ENCODE peak calls at places on chromosomes 16 and 17, in ten cellular contexts. G, K, J, M, V, D, X, E, I and C are unnamed samples.

GRCh38 chr16:397736-398332 is 835 bp downstream of the NME4 start:
- DNase-seq in D (peak; percentile 81), E (no peak), I (no peak), V (no peak), X (peak; percentile 60), G (peak; percentile 81), M (peak; percentile 85), K (peak; percentile 78), J (peak; percentile 57), C (peak; percentile 78)

GRCh38 chr17:82051776-82052637 is at the start of the genes GPS1 and RFNG:
- DNase-seq in D (peak; percentile 87), G (peak; percentile 99), K (peak; percentile 79), J (peak; percentile 68), V (peak; percentile 49), M (peak; percentile 88), X (peak; percentile 98), E (peak; percentile 71), I (peak; percentile 71), C (peak; percentile 99)

GRCh38 chr16:82033683-82034300 is 1.3 kb upstream of the HSD17B2 start:
- DNase-seq in M (no peak), D (peak; percentile 53), E (no peak), V (no peak), X (no peak), I (no peak), G (no peak), K (no peak), J (peak; percentile 62), C (no peak)

GRCh38 chr17:38890410-38890746 is 20.5 kb downstream of the LASP1 start:
- DNase-seq in V (no peak), K (no peak), J (no peak), D (no peak), E (no peak), I (no peak), M (no peak), X (no peak), G (no peak), C (no peak)

GRCh38 chr17:46948544-46948943 is 25.6 kb downstream of the GOSR2 start:
- DNase-seq in M (no peak), G (no peak), I (no peak), V (no peak), J (no peak), K (no peak), D (no peak), E (no peak), X (no peak), C (no peak)

GRCh38 chr16:63596716-63597115 is 1525.1 kb downstream of the CDH11 start:
- DNase-seq in D (no peak), E (no peak), G (no peak), M (no peak), K (no peak), V (no peak), I (no peak), J (no peak), X (no peak), C (no peak)

GRCh38 chr16:89721644-89722391 is 481 bp downstream of the ZNF276 start:
- DNase-seq in K (no peak), X (no peak), I (no peak), V (peak; percentile 83), J (peak; percentile 44), D (peak; percentile 83), M (peak; percentile 72), G (peak; percentile 75), E (peak; percentile 88), C (peak; percentile 72)

GRCh38 chr16:27952811-27953210 is 110.7 kb downstream of the GSG1L start:
- DNase-seq in E (no peak), G (no peak), D (no peak), J (no peak), K (no peak), V (no peak), I (no peak), X (no peak), M (no peak), C (no peak)

GRCh38 chr17:7340179-7340578 is 3.9 kb downstream of the ACAP1 start:
- DNase-seq in J (peak; percentile 19), E (no peak), X (no peak), D (no peak), G (no peak), M (no peak), K (no peak), V (no peak), I (no peak), C (no peak)

GRCh38 chr16:22161999-22162657 is at the start of gene SDR42E2:
- DNase-seq in D (peak; percentile 38), K (no peak), M (peak; percentile 35), I (peak; percentile 42), X (peak; percentile 50), G (peak; percentile 83), E (peak; percentile 19), J (no peak), V (peak; percentile 6), C (peak; percentile 57)

GRCh38 chr17:48830840-48831548 is at the start of gene CALCOCO2:
- DNase-seq in D (peak; percentile 97), J (peak; percentile 99), M (peak; percentile 97), V (peak; percentile 69), G (peak; percentile 99), E (peak; percentile 66), I (peak; percentile 99), K (peak; percentile 93), X (peak; percentile 95), C (peak; percentile 95)

GRCh38 chr16:50644245-50644644 is 36.9 kb downstream of the SNX20 start:
- DNase-seq in K (no peak), V (no peak), J (no peak), M (no peak), G (no peak), I (no peak), E (no peak), X (no peak), D (no peak), C (no peak)

GRCh38 chr16:50645858-50646257 is 35.3 kb downstream of the SNX20 start:
- DNase-seq in D (no peak), J (no peak), K (no peak), E (no peak), X (no peak), M (no peak), V (no peak), I (no peak), G (no peak), C (no peak)

GRCh38 chr16:50643192-50643591 is 37.9 kb downstream of the SNX20 start:
- DNase-seq in I (no peak), D (no peak), G (peak; percentile 47), K (no peak), E (no peak), V (no peak), X (no peak), J (no peak), M (no peak), C (no peak)

GRCh38 chr16:50646345-50646744 is 34.8 kb downstream of the SNX20 start:
- DNase-seq in K (no peak), I (no peak), E (no peak), X (no peak), V (no peak), G (no peak), J (no peak), D (no peak), M (no peak), C (no peak)

GRCh38 chr16:50644730-50645129 is 36.4 kb downstream of the SNX20 start:
- DNase-seq in V (no peak), M (peak; percentile 17), G (peak; percentile 61), D (peak; percentile 26), I (no peak), J (peak; percentile 33), X (peak; percentile 79), E (peak; percentile 30), K (no peak), C (peak; percentile 58)
- TF ChIP-seq CTCF in V (peak; percentile 46), M (peak; percentile 44), G (no peak), D (peak; percentile 18), I (peak; percentile 34), J (peak; percentile 53), X (peak; percentile 68), E (peak; percentile 50), K (peak; percentile 22), C (peak; percentile 25)

GRCh38 chr16:12211870-12212690 is 235.5 kb downstream of the SNX29 start:
- DNase-seq in X (no peak), E (no peak), M (no peak), I (peak; percentile 48), K (no peak), D (no peak), G (no peak), J (no peak), V (no peak), C (no peak)

GRCh38 chr16:12217341-12217740 is 240.8 kb downstream of the SNX29 start:
- DNase-seq in K (no peak), I (no peak), D (no peak), G (no peak), M (no peak), X (no peak), E (no peak), J (no peak), V (no peak), C (no peak)

GRCh38 chr16:12214509-12214908 is 238.0 kb downstream of the SNX29 start:
- DNase-seq in V (no peak), I (no peak), M (no peak), K (no peak), J (no peak), X (no peak), E (no peak), D (no peak), G (no peak), C (no peak)

GRCh38 chr16:12213180-12213579 is 236.6 kb downstream of the SNX29 start:
- DNase-seq in K (no peak), E (no peak), V (no peak), M (no peak), J (no peak), D (no peak), X (no peak), I (no peak), G (no peak), C (no peak)

GRCh38 chr16:12215302-12216105 is 239.0 kb downstream of the SNX29 start:
- DNase-seq in K (no peak), E (no peak), I (no peak), X (no peak), V (no peak), M (peak; percentile 23), J (no peak), D (no peak), G (peak; percentile 41), C (no peak)
- TF ChIP-seq CTCF in K (no peak), E (no peak), I (no peak), X (no peak), V (no peak), M (peak; percentile 18), J (peak; percentile 30), D (no peak), G (peak; percentile 37), C (no peak)

DNA sequence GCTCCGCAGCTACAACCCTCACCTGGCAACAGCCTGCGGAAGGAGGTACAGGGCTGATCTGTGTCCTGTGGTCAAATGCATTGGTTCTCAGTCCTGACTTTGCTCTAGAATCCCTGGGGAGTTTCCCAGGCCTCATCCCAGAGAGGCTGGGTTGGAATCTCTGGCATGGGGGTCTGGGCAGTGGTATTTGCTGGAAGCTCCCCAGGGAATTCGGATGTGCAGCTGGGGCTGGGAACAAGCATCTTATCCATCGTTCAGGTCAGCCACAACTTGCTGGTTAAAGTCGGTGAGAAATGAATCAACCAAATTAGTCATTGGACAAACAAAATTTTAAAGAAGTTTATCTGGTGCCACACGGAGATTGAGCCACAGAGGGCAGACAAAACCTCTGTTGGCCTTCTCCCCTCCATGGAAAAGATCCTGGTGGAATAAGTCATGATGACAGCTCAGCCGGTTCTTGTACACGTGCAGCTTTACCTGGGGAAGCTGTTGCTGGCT is 231.2 kb downstream of the FOXL1 start:
- DNase-seq in J (peak; percentile 89), E (no peak), K (no peak), X (no peak), D (no peak), V (no peak), M (no peak), G (no peak), I (no peak), C (no peak)
- TF ChIP-seq CTCF in J (peak; percentile 48), E (no peak), K (no peak), X (no peak), D (no peak), V (no peak), M (no peak), G (peak; percentile 39), I (no peak), C (no peak)

GRCh38 chr16:80824623-80825364 is 20.4 kb upstream of the CDYL2 start:
- DNase-seq in G (peak; percentile 38), J (peak; percentile 76), I (no peak), D (peak; percentile 24), M (peak; percentile 56), E (no peak), K (no peak), V (no peak), X (peak; percentile 37), C (peak; percentile 52)
- TF ChIP-seq CTCF in G (peak; percentile 84), J (peak; percentile 72), I (peak; percentile 88), D (peak; percentile 63), M (peak; percentile 77), E (peak; percentile 95), K (no peak), V (peak; percentile 92), X (peak; percentile 62), C (peak; percentile 69)